ENCODE peak calls at places on chromosomes 4 and X, in ten cellular contexts. M, N, V, K, I, P, S, B, Y and X are unnamed samples.

GRCh38 chr4:7335363-7336066 is 99.2 kb downstream of the PSAPL1 start:
- DNase-seq in V (peak), K (peak), P (no peak), B (peak), N (peak), S (peak), Y (peak), M (no peak), I (peak), X (no peak)

GRCh38 chrX:13721819-13722527 is 12.4 kb downstream of the TRAPPC2 start:
- DNase-seq in P (no peak), V (no peak), N (no peak), M (no peak), B (no peak), Y (peak), I (no peak), K (no peak), S (peak), X (no peak)

GRCh38 chr4:172220679-172221078 is 407.5 kb downstream of the GALNTL6 start:
- DNase-seq in M (no peak), K (no peak), B (no peak), V (no peak), P (no peak), S (no peak), I (no peak), Y (no peak), N (no peak), X (no peak)

GRCh38 chr4:13907255-13907751 is 279.8 kb upstream of the BOD1L1 start:
- DNase-seq in V (no peak), I (no peak), B (no peak), M (no peak), K (no peak), P (no peak), N (no peak), Y (no peak), S (no peak), X (no peak)

GRCh38 chrX:150363561-150364346 is 637 bp downstream of the MAMLD1 start:
- DNase-seq in I (no peak), K (peak), Y (peak), P (no peak), V (peak), S (peak), M (peak), N (peak), B (no peak), X (no peak)

GRCh38 chr4:149441338-149441737 is 374.3 kb downstream of the IQCM start:
- DNase-seq in V (no peak), S (no peak), B (no peak), N (no peak), P (no peak), K (no peak), Y (no peak), I (no peak), M (no peak), X (no peak)

GRCh38 chrX:72568406-72569092 is 4.1 kb downstream of the HDAC8 start:
- DNase-seq in M (no peak), Y (no peak), I (no peak), N (no peak), V (no peak), S (no peak), P (no peak), B (no peak), K (no peak), X (no peak)

GRCh38 chrX:2608638-2609430 is 82.3 kb upstream of the CD99 start:
- DNase-seq in M (no peak), N (peak), B (peak), K (peak), P (peak), S (peak), Y (no peak), V (peak), I (peak), X (peak)

GRCh38 chr4:2341911-2342652 is 76.4 kb downstream of the ZFYVE28 start:
- DNase-seq in M (no peak), K (no peak), I (no peak), N (no peak), S (no peak), V (no peak), B (peak), Y (no peak), P (no peak), X (no peak)

GRCh38 chrX:1754077-1754476 is 139.2 kb downstream of the ASMT start:
- DNase-seq in K (no peak), M (no peak), Y (no peak), B (no peak), S (no peak), V (no peak), I (no peak), N (no peak), P (no peak), X (no peak)

GRCh38 chr4:48268956-48269860 is at the start of gene TEC:
- DNase-seq in K (peak), N (peak), M (no peak), S (peak), P (peak), B (peak), V (peak), I (peak), Y (no peak), X (no peak)

GRCh38 chr4:15042529-15043167 is 40.4 kb downstream of the CPEB2 start:
- DNase-seq in K (no peak), S (no peak), B (no peak), N (no peak), Y (no peak), V (no peak), M (no peak), P (no peak), I (no peak), X (no peak)

GRCh38 chr4:26020083-26020668 is 106.2 kb downstream of the SMIM20 start:
- DNase-seq in S (no peak), B (no peak), V (peak), I (no peak), K (no peak), M (no peak), P (no peak), Y (no peak), N (no peak), X (no peak)

GRCh38 chr4:160724063-160724462 is 1439.7 kb downstream of the FSTL5 start:
- DNase-seq in M (no peak), K (no peak), V (no peak), I (no peak), Y (no peak), B (no peak), N (no peak), P (no peak), S (no peak), X (no peak)

GRCh38 chr4:2789801-2790582 is 2.9 kb upstream of the SH3BP2 start:
- DNase-seq in S (no peak), P (no peak), I (no peak), M (no peak), Y (no peak), V (no peak), B (no peak), K (no peak), N (no peak), X (no peak)

GRCh38 chr4:138204507-138204906 is 37.6 kb downstream of the SLC7A11 start:
- DNase-seq in K (no peak), I (no peak), V (no peak), B (no peak), Y (peak), S (no peak), M (no peak), N (no peak), P (no peak), X (no peak)

GRCh38 chrX:55451125-55451524 is 802 bp upstream of the MAGEH1 start:
- DNase-seq in K (no peak), B (no peak), V (no peak), M (no peak), P (no peak), S (no peak), Y (no peak), I (no peak), N (no peak), X (no peak)

GRCh38 chrX:65196758-65197371 is 220.6 kb upstream of the ZC4H2 start:
- DNase-seq in N (peak), Y (peak), V (no peak), P (no peak), M (no peak), I (no peak), B (no peak), K (peak), S (peak), X (no peak)

GRCh38 chrX:134431894-134432293 is 28.1 kb upstream of the HPRT1 start:
- DNase-seq in Y (no peak), N (no peak), M (no peak), B (no peak), P (no peak), K (no peak), V (no peak), I (no peak), S (no peak), X (no peak)

GRCh38 chr4:164977243-164978164 is at the start of gene TRIM61:
- DNase-seq in V (peak), B (no peak), P (peak), S (peak), I (peak), Y (no peak), K (peak), M (no peak), N (peak), X (peak)

GRCh38 chrX:112846114-112846513 is 5.5 kb upstream of the AMOT start:
- DNase-seq in M (no peak), I (no peak), K (peak), S (no peak), P (no peak), V (no peak), N (no peak), Y (no peak), B (no peak), X (no peak)

GRCh38 chr4:90842960-90843359 is 715.8 kb downstream of the CCSER1 start:
- DNase-seq in M (no peak), V (no peak), Y (no peak), S (no peak), P (no peak), K (no peak), I (no peak), N (no peak), B (no peak), X (no peak)

GRCh38 chr4:38387348-38387747 is 276.7 kb upstream of the KLF3 start:
- DNase-seq in S (peak), K (peak), B (peak), V (no peak), I (no peak), P (no peak), N (peak), Y (peak), M (no peak), X (no peak)

GRCh38 chr4:36348403-36348938 is 67.1 kb downstream of the DTHD1 start:
- DNase-seq in M (no peak), K (no peak), Y (no peak), N (no peak), S (peak), V (peak), I (no peak), B (no peak), P (no peak), X (no peak)

GRCh38 chrX:115968436-115969252 is 201.9 kb upstream of the AGTR2 start:
- DNase-seq in P (no peak), Y (peak), S (peak), I (no peak), K (peak), B (peak), N (peak), M (peak), V (no peak), X (no peak)

GRCh38 chrX:40245411-40246140 is 147.8 kb upstream of the BCOR start:
- DNase-seq in I (no peak), M (no peak), P (no peak), B (no peak), Y (no peak), K (no peak), S (peak), V (no peak), N (peak), X (no peak)

GRCh38 chr4:158020734-158021346 is 152.0 kb downstream of the GASK1B start:
- DNase-seq in I (no peak), K (no peak), N (no peak), S (no peak), V (no peak), Y (no peak), P (no peak), B (no peak), M (no peak), X (no peak)

GRCh38 chr4:172751550-172751949 is 417.1 kb upstream of the GALNT7 start:
- DNase-seq in N (no peak), Y (no peak), M (no peak), B (no peak), K (no peak), P (no peak), V (no peak), I (no peak), S (no peak), X (no peak)

GRCh38 chrX:6558979-6559378 is 24.1 kb upstream of the VCX3A start:
- DNase-seq in P (no peak), M (no peak), Y (no peak), I (no peak), S (no peak), B (no peak), K (no peak), N (no peak), V (no peak), X (no peak)

GRCh38 chr4:152860057-152860456 is 76.1 kb upstream of the FHDC1 start:
- DNase-seq in V (no peak), S (no peak), M (no peak), N (no peak), Y (no peak), B (no peak), I (no peak), P (no peak), K (no peak), X (no peak)

GRCh38 chr4:184310171-184310567 is 92.5 kb upstream of the ENPP6 start:
- DNase-seq in S (peak), Y (no peak), I (peak), V (peak), B (no peak), N (peak), M (no peak), P (peak), K (peak), X (no peak)

GRCh38 chr4:26342328-26343040 is 21.7 kb downstream of the RBPJ start:
- DNase-seq in K (no peak), B (no peak), M (no peak), V (no peak), I (no peak), Y (no peak), P (no peak), S (no peak), N (no peak), X (no peak)

GRCh38 chr4:149493492-149493891 is 322.2 kb downstream of the IQCM start:
- DNase-seq in I (no peak), S (no peak), N (no peak), B (no peak), K (no peak), M (no peak), V (no peak), Y (no peak), P (no peak), X (no peak)